ENCODE peak calls at places on chromosomes 12 and 14, in eight cellular contexts. D, Q, K, T, R, O, S and U are unnamed samples.

GRCh38 chr12:5293773-5294172 is 138.1 kb upstream of the NTF3 start:
- DNase-seq in D (no peak), Q (no peak), K (no peak), T (no peak), R (no peak), O (no peak), S (no peak), U (no peak)

GRCh38 chr12:119710374-119710773 is 42.4 kb downstream of the PRKAB1 start:
- DNase-seq in D (no peak), Q (no peak), K (no peak), T (no peak), R (no peak), O (no peak), S (no peak), U (no peak)

GRCh38 chr14:92540472-92541048 is 27.0 kb downstream of the RIN3 start:
- DNase-seq in D (peak), Q (no peak), K (no peak), T (peak), R (peak), O (no peak), S (no peak), U (peak)

GRCh38 chr14:45787167-45787566 is 534.2 kb upstream of the MIS18BP1 start:
- DNase-seq in D (no peak), Q (no peak), K (no peak), T (no peak), R (no peak), O (peak), S (no peak), U (no peak)

GRCh38 chr14:30194769-30195168 is 267.1 kb upstream of the PRKD1 start:
- DNase-seq in D (no peak), Q (no peak), K (no peak), T (peak), R (no peak), O (no peak), S (no peak), U (peak)

GRCh38 chr14:28467611-28468010 is 299.0 kb upstream of the FOXG1 start:
- DNase-seq in D (no peak), Q (no peak), K (no peak), T (no peak), R (no peak), O (no peak), S (no peak), U (no peak)

GRCh38 chr14:23174266-23174665 is 9.2 kb downstream of the SLC7A8 start:
- DNase-seq in D (no peak), Q (no peak), K (no peak), T (no peak), R (no peak), O (no peak), S (no peak), U (no peak)

GRCh38 chr12:51855586-51856428 is 7.3 kb upstream of the FIGNL2 start:
- DNase-seq in D (no peak), Q (no peak), K (no peak), T (no peak), R (peak), O (no peak), S (no peak), U (no peak)

GRCh38 chr14:38882533-38882932 is 220.5 kb downstream of the SEC23A start:
- DNase-seq in D (no peak), Q (no peak), K (no peak), T (peak), R (no peak), O (no peak), S (no peak), U (no peak)

GRCh38 chr14:68380304-68380840 is 412.5 kb downstream of the ZFP36L1 start:
- DNase-seq in D (no peak), Q (no peak), K (no peak), T (no peak), R (no peak), O (no peak), S (no peak), U (no peak)

GRCh38 chr14:81655423-81656314 is 122.0 kb upstream of the SEL1L start:
- DNase-seq in D (no peak), Q (no peak), K (no peak), T (no peak), R (no peak), O (peak), S (no peak), U (no peak)

GRCh38 chr14:69260246-69260978 is 454 bp downstream of the GALNT16 start:
- DNase-seq in D (no peak), Q (no peak), K (peak), T (no peak), R (peak), O (no peak), S (no peak), U (no peak)

GRCh38 chr12:104495786-104496185 is 39.0 kb downstream of the CHST11 start:
- DNase-seq in D (no peak), Q (no peak), K (no peak), T (no peak), R (no peak), O (no peak), S (no peak), U (no peak)

GRCh38 chr14:24365600-24366374 is 2.2 kb upstream of the NFATC4 start:
- DNase-seq in D (peak), Q (peak), K (peak), T (peak), R (peak), O (peak), S (no peak), U (peak)

GRCh38 chr12:132703611-132704010 is 7.0 kb upstream of the PGAM5 start:
- DNase-seq in D (no peak), Q (no peak), K (no peak), T (no peak), R (no peak), O (no peak), S (no peak), U (no peak)
- H3K4me3 ChIP-seq in D (no peak), Q (no peak), K (no peak), T (no peak), R (no peak), O (no peak), S (no peak), U (no peak)

GRCh38 chr12:25054076-25054782 is 105.3 kb upstream of the BCAT1 start:
- DNase-seq in D (no peak), Q (no peak), K (no peak), T (no peak), R (no peak), O (peak), S (no peak), U (no peak)

GRCh38 chr12:25053021-25053271 is 104.0 kb upstream of the BCAT1 start:
- DNase-seq in D (no peak), Q (no peak), K (no peak), T (no peak), R (no peak), O (peak), S (no peak), U (no peak)

GRCh38 chr12:25052191-25053020 is 103.5 kb upstream of the BCAT1 start:
- DNase-seq in D (no peak), Q (peak), K (no peak), T (no peak), R (no peak), O (peak), S (no peak), U (no peak)

GRCh38 chr12:25051583-25052190 is 102.8 kb upstream of the BCAT1 start:
- DNase-seq in D (no peak), Q (peak), K (no peak), T (no peak), R (no peak), O (peak), S (no peak), U (no peak)

DNA sequence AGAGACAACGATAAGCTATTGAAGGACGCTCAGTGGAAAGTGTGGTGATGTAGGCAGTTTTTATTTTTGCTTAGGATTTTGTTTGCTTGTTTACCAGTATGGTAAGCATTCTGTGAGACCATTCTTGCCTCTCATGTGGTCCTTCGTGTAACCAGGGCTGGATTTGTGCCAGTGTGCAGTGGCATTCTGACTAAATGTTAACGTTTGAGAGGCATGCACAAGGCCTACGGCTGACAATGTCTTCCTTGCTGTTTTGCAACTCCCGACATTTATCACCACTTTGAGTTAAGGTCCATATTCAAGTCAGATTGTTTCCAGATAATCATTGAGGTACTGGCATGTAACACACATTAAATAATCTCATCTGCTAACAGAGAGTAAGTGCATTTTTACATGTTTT is 102.3 kb upstream of the BCAT1 start:
- DNase-seq in D (no peak), Q (no peak), K (no peak), T (no peak), R (no peak), O (no peak), S (no peak), U (no peak)
- H3K4me3 ChIP-seq in D (peak), Q (peak), K (no peak), T (no peak), R (no peak), O (peak), S (no peak), U (no peak)

GRCh38 chr12:12890492-12890814 is 909 bp upstream of the GPRC5A start:
- DNase-seq in D (no peak), Q (no peak), K (peak), T (no peak), R (no peak), O (no peak), S (no peak), U (no peak)
- H3K4me3 ChIP-seq in D (peak), Q (no peak), K (peak), T (peak), R (peak), O (no peak), S (peak), U (peak)

DNA sequence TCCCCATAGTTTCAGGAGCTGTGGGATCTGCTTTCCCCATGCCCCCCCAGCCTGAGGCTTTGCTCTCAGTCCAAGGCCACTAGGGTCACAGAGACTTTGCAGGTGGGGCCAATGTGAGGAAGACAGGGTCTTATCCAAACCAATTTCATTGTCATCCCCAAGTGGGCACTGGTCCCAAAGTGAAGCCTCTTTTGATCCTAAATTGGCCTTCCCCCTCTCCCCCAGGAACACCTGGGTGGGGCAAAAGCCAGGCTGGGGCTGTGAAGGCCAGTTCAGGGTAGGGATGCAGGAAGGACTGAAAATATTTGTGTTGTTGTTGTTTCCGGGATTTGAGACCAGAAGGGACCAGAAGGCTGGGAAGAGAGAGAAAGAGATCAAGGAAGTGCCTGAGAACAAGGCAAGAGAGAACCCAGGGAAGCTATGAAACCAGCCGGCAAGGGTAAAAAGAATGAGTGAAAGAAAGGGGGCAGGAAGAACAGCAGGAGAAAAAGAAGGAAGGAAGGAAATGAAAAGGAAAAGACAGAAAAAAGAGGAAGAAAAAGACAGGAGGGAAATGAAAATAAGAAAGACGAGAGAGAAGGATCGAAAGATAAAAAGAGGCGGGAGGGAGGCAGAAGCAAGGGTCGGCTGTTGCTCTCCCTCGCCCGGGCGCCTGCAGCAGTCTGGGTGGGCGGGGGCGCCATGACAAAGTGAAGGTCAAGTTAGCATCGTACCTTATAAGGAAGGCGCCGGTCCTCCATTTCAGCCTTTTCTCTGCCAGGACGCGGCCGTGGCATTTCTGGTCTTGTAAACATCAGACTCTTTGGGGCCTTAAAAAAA is 7.5 kb upstream of the HOXC11 start:
- DNase-seq in D (no peak), Q (no peak), K (no peak), T (no peak), R (no peak), O (no peak), S (no peak), U (no peak)
- H3K4me3 ChIP-seq in D (no peak), Q (no peak), K (no peak), T (peak), R (peak), O (peak), S (no peak), U (no peak)

DNA sequence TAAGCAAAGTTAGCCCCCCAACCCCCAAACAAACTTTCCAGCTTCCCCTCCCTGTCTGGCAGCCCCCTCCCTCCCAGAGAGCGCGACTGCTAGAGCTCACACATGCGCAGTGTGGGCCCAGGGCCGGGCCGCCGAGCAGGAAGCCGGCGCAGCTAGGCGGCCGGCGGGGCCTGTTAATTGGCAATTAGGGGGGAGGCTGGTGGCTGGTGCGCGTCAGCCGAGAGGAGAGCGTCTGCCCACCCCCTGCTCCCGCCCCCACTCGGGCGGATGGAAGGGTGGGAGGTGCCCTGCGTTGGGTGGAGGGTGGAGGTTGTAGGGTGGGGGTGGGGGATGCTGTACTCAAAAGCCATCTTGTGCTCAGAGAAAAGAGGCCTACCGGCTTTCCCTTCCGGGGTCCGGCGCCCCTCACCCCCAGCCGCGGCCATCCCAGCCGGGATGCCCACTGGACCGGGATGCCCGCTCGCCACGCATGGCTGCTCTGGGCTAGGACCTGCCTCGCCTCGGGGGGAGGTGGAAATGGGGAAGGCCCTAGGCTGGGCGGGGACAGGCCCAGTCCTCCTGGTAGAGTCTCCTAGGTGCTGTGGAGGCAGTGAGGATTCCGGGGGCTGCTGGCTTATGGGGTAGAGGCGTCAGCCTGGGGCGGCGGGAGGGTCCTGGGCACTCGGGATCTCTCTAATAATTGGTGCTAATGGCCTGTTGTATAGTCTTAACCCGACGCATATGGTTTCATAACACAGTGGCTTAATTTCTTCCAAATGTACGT is 9.2 kb downstream of the HOXC8 start:
- DNase-seq in D (peak), Q (peak), K (peak), T (no peak), R (peak), O (peak), S (no peak), U (no peak)
- H3K4me3 ChIP-seq in D (peak), Q (peak), K (peak), T (peak), R (peak), O (peak), S (peak), U (peak)